ENCODE peak calls at places on chromosome 4, in ten cellular contexts. B is effector memory CD4-positive, alpha-beta T cell; H is adipocyte; T is body of pancreas; W is A549; V is IMR-90; O is hepatocyte; F is left ventricle myocardium inferior; R is SK-N-SH; M is SJCRH30. Q is an unnamed sample.

GRCh38 chr4:147638942-147639341 is 21.7 kb downstream of the TMEM184C start:
- DNase-seq in B (no peak), H (peak; percentile 46), T (no peak), W (no peak), V (peak; percentile 34), O (no peak), F (no peak), R (no peak), M (no peak), Q (no peak)

GRCh38 chr4:183806341-183806740 is 98.8 kb upstream of the STOX2 start:
- DNase-seq in B (no peak), H (no peak), T (no peak), W (no peak), V (no peak), O (no peak), F (no peak), R (no peak), M (no peak), Q (no peak)

GRCh38 chr4:112938461-112939058 is 110.9 kb upstream of the ANK2 start:
- DNase-seq in B (no peak), H (peak; percentile 82), T (no peak), W (peak; percentile 27), V (peak; percentile 36), O (peak; percentile 43), F (no peak), R (peak; percentile 38), M (peak; percentile 78), Q (no peak)

GRCh38 chr4:6772223-6772928 is 10.2 kb upstream of the KIAA0232 start:
- DNase-seq in B (no peak), H (no peak), T (peak; percentile 36), W (no peak), V (no peak), O (no peak), F (no peak), R (no peak), M (peak; percentile 74), Q (no peak)

GRCh38 chr4:103998752-103999151 is 279.0 kb upstream of the TACR3 start:
- DNase-seq in B (no peak), H (no peak), T (no peak), W (no peak), V (no peak), O (no peak), F (no peak), R (no peak), M (peak; percentile 79), Q (no peak)

GRCh38 chr4:123939621-123940020 is 543.0 kb downstream of the SPRY1 start:
- DNase-seq in B (no peak), H (peak; percentile 74), T (no peak), W (no peak), V (peak; percentile 88), O (peak; percentile 16), F (no peak), R (no peak), M (peak; percentile 89), Q (no peak)

GRCh38 chr4:154088741-154089140 is 299.9 kb upstream of the SFRP2 start:
- DNase-seq in B (no peak), H (peak; percentile 22), T (no peak), W (no peak), V (no peak), O (no peak), F (no peak), R (no peak), M (no peak), Q (no peak)

GRCh38 chr4:116668190-116668589 is 417.2 kb downstream of the TRAM1L1 start:
- DNase-seq in B (no peak), H (no peak), T (no peak), W (no peak), V (no peak), O (no peak), F (no peak), R (no peak), M (peak; percentile 25), Q (no peak)

GRCh38 chr4:85221606-85222005 is 253.3 kb upstream of the ARHGAP24 start:
- DNase-seq in B (no peak), H (no peak), T (no peak), W (no peak), V (no peak), O (no peak), F (no peak), R (no peak), M (no peak), Q (no peak)

GRCh38 chr4:85228264-85228663 is 246.7 kb upstream of the ARHGAP24 start:
- DNase-seq in B (no peak), H (no peak), T (no peak), W (no peak), V (no peak), O (no peak), F (no peak), R (no peak), M (peak; percentile 26), Q (no peak)

DNA sequence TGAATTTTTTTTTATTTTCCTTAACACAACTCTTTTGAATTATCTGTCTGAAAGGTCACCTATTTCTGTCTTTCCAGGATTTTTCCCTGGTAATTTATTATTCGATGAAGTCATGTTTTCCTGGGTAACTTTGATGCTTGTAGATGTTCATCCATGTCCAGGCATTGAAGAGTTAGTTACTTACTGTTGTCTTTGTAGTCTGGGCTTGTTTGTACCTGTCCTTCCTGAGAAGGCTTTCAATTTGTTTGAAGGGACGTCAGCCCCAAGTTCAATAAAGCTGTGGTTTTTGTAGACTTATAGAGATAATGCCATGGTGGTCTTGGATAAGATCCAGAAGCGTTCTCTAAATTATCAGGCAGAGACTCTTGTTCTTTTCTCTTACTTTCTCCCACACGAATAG is 252.4 kb upstream of the ARHGAP24 start:
- DNase-seq in B (no peak), H (no peak), T (no peak), W (no peak), V (no peak), O (no peak), F (no peak), R (no peak), M (peak; percentile 24), Q (no peak)
- H3K9me3 ChIP-seq in B (no peaks in the 10 kb centered on the region), H (peaks cover 20% of the 10 kb centered on the region), T (no peaks in the 10 kb centered on the region), W (no peaks in the 10 kb centered on the region), V (no peaks in the 10 kb centered on the region), O (no peaks in the 10 kb centered on the region), F (peaks cover 21% of the 10 kb centered on the region), R (no peaks in the 10 kb centered on the region), M (peaks cover 4% of the 10 kb centered on the region), Q (no peaks in the 10 kb centered on the region)

GRCh38 chr4:37759833-37760232 is 66.7 kb upstream of the PGM2 start:
- DNase-seq in B (no peak), H (no peak), T (no peak), W (no peak), V (no peak), O (no peak), F (no peak), R (no peak), M (no peak), Q (no peak)

GRCh38 chr4:37758226-37758625 is 68.3 kb upstream of the PGM2 start:
- DNase-seq in B (no peak), H (peak; percentile 79), T (peak; percentile 16), W (no peak), V (peak; percentile 41), O (peak; percentile 35), F (no peak), R (no peak), M (no peak), Q (no peak)

GRCh38 chr4:37754410-37755185 is 68.4 kb upstream of the RELL1 start:
- DNase-seq in B (no peak), H (no peak), T (no peak), W (no peak), V (no peak), O (peak; percentile 22), F (no peak), R (no peak), M (no peak), Q (no peak)

GRCh38 chr4:37757705-37758104 is 68.8 kb upstream of the PGM2 start:
- DNase-seq in B (no peak), H (peak; percentile 8), T (no peak), W (no peak), V (no peak), O (no peak), F (no peak), R (no peak), M (no peak), Q (no peak)

DNA sequence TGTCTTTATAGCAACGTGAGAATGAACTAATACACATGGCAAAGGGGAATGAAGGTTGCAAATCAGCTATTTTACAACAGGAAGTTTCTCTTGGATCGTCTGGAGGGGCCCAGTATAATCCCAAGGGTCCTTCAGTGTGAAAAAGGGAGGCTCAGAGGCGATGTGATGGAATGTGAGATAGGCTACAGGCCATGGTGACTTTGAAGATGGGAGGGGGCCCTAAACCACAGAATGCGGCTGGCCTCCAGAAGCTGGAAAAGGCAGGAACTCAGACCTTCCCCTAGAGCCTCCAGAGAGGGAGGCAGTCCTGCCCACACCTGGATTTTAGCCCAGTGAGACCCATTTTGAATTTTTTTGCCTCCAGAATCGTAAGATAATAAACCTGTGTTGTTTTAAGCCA is 69.4 kb upstream of the PGM2 start:
- DNase-seq in B (no peak), H (no peak), T (no peak), W (no peak), V (no peak), O (no peak), F (no peak), R (no peak), M (no peak), Q (no peak)
- H3K9me3 ChIP-seq in B (no peaks in the 10 kb centered on the region), H (no peaks in the 10 kb centered on the region), T (no peaks in the 10 kb centered on the region), W (no peaks in the 10 kb centered on the region), V (no peaks in the 10 kb centered on the region), O (no peaks in the 10 kb centered on the region), F (no peaks in the 10 kb centered on the region), R (no peaks in the 10 kb centered on the region), M (no peaks in the 10 kb centered on the region), Q (no peaks in the 10 kb centered on the region)

DNA sequence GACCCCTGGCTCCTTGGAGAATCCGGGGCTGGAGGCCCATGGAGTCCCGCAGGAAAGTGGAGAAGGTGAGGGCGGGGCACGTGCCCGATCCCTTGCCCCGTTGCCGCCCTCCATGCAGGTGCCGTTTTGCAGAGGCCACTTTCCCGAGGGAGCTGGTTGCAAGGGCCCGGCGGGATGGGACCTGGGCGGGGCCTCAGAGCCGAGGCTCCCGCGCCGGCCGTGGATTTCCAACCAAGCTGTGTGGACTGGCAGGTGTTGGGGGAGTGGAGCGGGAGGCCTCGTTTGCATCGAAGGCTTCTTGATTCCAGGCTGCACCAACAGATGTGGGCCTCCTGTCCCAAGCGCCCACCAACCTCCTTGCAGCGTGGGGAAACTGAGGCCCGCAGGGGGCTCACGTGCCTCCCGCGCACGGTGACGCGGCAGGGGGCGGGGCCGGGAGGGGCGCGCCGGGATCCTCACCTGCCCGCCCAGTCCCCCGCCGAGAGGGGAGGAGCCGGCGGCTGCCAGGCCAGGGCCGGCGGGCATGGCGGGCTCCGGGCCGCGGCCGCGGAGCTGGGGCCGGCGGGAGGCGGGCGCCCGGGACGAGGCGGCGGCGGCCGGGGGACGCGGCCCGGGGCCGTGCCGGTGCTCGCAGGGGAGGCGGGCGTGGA is 24.9 kb downstream of the SH3BP2 start:
- DNase-seq in B (no peak), H (peak; percentile 56), T (peak; percentile 76), W (no peak), V (no peak), O (peak; percentile 86), F (no peak), R (peak; percentile 95), M (peak; percentile 31), Q (no peak)
- H3K9me3 ChIP-seq in B (no peaks in the 10 kb centered on the region), H (peaks cover 7% of the 10 kb centered on the region), T (no peaks in the 10 kb centered on the region), W (no peaks in the 10 kb centered on the region), V (no peaks in the 10 kb centered on the region), O (peaks cover 8% of the 10 kb centered on the region), F (peaks cover 10% of the 10 kb centered on the region), R (peaks cover 5% of the 10 kb centered on the region), M (peaks cover 2% of the 10 kb centered on the region), Q (no peaks in the 10 kb centered on the region)

DNA sequence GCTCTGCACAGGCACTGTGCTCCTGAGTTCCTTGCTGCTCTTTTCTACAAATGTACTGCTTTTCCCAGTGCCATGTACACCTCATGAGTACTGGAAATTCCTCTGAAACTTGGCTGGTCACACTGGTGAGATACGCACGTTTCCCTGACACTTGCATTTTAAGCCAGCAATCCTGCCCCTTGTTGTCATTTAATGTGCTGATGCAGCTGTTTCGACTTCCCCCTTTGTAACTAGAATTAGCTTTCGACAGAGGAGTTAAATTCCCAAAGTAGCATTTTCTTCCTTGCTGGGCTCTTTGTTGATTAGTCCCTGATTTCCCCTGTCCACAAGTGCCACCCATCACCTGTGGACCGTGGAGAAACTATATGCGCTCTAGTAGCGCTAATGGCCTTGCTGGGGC is 77.5 kb downstream of the IQCM start:
- DNase-seq in B (no peak), H (no peak), T (no peak), W (no peak), V (no peak), O (no peak), F (no peak), R (no peak), M (no peak), Q (no peak)
- H3K9me3 ChIP-seq in B (no peaks in the 10 kb centered on the region), H (no peaks in the 10 kb centered on the region), T (no peaks in the 10 kb centered on the region), W (no peaks in the 10 kb centered on the region), V (no peaks in the 10 kb centered on the region), O (no peaks in the 10 kb centered on the region), F (no peaks in the 10 kb centered on the region), R (no peaks in the 10 kb centered on the region), M (no peaks in the 10 kb centered on the region), Q (no peaks in the 10 kb centered on the region)